ENCODE peak calls at places on chromosomes 16 and 17, in seven cellular contexts. V is heart left ventricle; R is adrenal gland; A is uterus; Y is naive thymus-derived CD4-positive, alpha-beta T cell; D is left ventricle myocardium inferior; H is OCI-LY7. W is an unnamed sample. For H3K4me1, the result is how much of the 10 kb centered on the place peaks cover.

GRCh38 chr17:57861000-57861736 is 11.3 kb upstream of the MRPS23 start:
- DNase-seq in Y (peak), V (peak), R (peak), A (no peak), D (peak), H (peak), W (peak)

GRCh38 chr17:64216030-64216384 is 47.1 kb downstream of the TEX2 start:
- DNase-seq in D (no peak), Y (no peak), R (no peak), H (no peak), V (no peak), A (no peak), W (no peak)

GRCh38 chr17:49723423-49723822 is 15.7 kb upstream of the SLC35B1 start:
- DNase-seq in Y (no peak), V (peak), H (no peak), D (peak), R (no peak), A (peak), W (peak)

GRCh38 chr17:61317779-61318178 is 81.9 kb upstream of the TBX2 start:
- DNase-seq in R (no peak), A (no peak), V (no peak), D (no peak), H (no peak), Y (no peak), W (no peak)

GRCh38 chr17:83202002-83203000 is 122.9 kb downstream of the METRNL start:
- DNase-seq in A (peak), D (peak), V (no peak), H (no peak), R (no peak), Y (no peak), W (peak)

GRCh38 chr16:58331024-58331707 is 36.3 kb upstream of the PRSS54 start:
- DNase-seq in V (no peak), D (no peak), R (no peak), A (no peak), H (peak), Y (no peak), W (no peak)

GRCh38 chr17:17783825-17784598 is 52.8 kb downstream of the SREBF1 start:
- DNase-seq in R (no peak), D (peak), A (peak), V (peak), H (peak), Y (peak), W (peak)

GRCh38 chr16:56915311-56916105 is 16.4 kb upstream of the HERPUD1 start:
- DNase-seq in R (no peak), V (peak), Y (no peak), D (no peak), H (no peak), A (no peak), W (no peak)

GRCh38 chr17:30450125-30451027 is 26.8 kb upstream of the GOSR1 start:
- DNase-seq in D (no peak), R (no peak), Y (no peak), H (no peak), A (no peak), V (no peak), W (no peak)

GRCh38 chr17:43900858-43901754 is 6.2 kb downstream of the MPP2 start:
- DNase-seq in R (no peak), V (no peak), H (no peak), A (no peak), Y (no peak), D (no peak), W (no peak)
- H3K27ac ChIP-seq in R (no peak), V (no peak), H (no peak), A (no peak), Y (no peak), D (no peak), W (no peak)

DNA sequence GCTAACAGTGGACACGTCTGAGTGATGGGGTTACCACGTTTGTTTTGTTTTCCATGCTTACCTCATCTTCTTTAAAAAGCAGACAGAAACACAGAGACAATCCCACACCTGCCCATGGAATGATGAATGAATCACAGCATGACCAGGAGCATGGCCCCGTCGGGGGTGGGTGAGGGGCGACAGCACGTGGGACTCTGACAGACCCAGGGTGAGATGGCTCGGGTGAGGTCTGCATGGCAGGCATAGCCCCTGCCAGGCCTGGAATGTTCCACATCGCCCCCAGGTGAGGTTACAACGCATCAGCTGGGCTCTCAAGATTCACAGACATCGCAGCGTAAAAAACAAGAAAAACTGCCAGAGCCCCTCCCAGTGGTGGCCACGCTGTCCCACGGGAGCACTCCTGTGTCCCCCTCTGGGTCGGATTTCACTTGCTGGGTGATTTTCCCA is 18.1 kb downstream of the SLC7A5 start:
- DNase-seq in Y (no peak), D (no peak), V (no peak), H (no peak), R (no peak), A (no peak), W (no peak)
- H3K4me1 ChIP-seq in Y (under half), D (under half), V (under half), H (half or more), R (under half), A (under half), W (half or more)

DNA sequence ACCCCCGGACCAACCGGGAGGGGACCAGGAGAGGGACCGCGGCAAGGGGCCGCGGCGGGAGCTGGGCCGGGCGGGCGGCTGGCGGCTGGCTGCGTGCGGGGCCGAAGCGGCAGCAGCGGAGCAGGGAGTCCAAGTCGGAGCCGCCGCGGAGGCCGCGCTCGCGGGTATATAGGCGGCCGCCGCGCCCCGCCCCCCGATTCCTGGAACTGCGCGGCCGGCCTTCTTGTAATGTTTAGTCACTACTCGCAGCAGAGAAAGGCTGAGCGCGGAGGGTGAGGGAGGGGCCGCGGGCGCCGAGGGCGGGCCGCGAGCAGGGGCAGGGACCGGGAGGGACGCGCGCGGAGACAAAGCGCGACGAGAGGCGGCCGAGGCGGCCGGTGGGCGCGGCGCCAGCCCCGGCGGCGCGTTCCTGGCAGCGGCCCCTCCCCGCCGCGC is at the start of gene SOCS3:
- DNase-seq in V (peak), R (peak), Y (peak), H (no peak), A (peak), D (peak), W (peak)
- H3K27ac ChIP-seq in V (peak), R (peak), Y (peak), H (no peak), A (peak), D (peak), W (peak)

GRCh38 chr16:30997000-30997886 is 12.2 kb downstream of the HSD3B7 start:
- DNase-seq in V (peak), Y (peak), H (peak), R (peak), A (peak), D (peak), W (peak)

GRCh38 chr16:30996324-30996999 is 11.5 kb downstream of the HSD3B7 start:
- DNase-seq in Y (no peak), H (peak), V (no peak), D (no peak), A (peak), R (no peak), W (no peak)

GRCh38 chr16:30997887-30998711 is 12.3 kb downstream of the STX1B start:
- DNase-seq in D (no peak), Y (no peak), R (no peak), V (no peak), A (peak), H (no peak), W (no peak)

GRCh38 chr16:30992931-30993816 is 8.2 kb downstream of the HSD3B7 start:
- DNase-seq in R (no peak), A (no peak), H (no peak), V (no peak), D (no peak), Y (no peak), W (no peak)

DNA sequence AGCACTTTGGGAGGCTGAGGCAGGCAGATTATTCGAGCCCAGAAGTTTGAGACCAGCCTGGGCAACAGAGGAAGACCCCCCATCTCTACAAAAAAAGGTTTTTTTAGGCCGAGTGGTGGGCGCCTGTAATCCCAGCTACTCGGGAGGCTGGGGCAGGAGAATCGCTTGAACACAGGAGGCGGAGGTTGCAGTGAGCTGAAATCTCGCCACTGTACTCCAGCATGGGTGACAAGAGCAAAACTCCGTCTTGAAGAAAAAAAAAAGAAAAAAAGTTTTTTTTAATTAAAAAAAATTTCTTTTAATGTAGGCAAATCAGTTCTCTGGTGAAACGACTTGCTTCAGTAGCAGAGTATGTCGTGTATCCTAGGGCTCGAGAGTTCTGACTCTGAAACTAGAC is 10.9 kb downstream of the HSD3B7 start:
- DNase-seq in H (no peak), D (no peak), V (no peak), R (no peak), A (no peak), Y (no peak), W (no peak)
- H3K4me1 ChIP-seq in H (under half), D (under half), V (under half), R (under half), A (under half), Y (under half), W (under half)

GRCh38 chr16:31256466-31256865 is 3.3 kb upstream of the ITGAM start:
- DNase-seq in V (no peak), D (no peak), R (no peak), H (no peak), Y (no peak), A (no peak), W (no peak)

GRCh38 chr16:31251435-31251834 is 8.3 kb upstream of the ITGAM start:
- DNase-seq in H (no peak), R (no peak), A (no peak), D (no peak), V (no peak), Y (no peak), W (no peak)

GRCh38 chr16:31258366-31258765 is 1.4 kb upstream of the ITGAM start:
- DNase-seq in V (no peak), R (no peak), Y (no peak), D (no peak), A (no peak), H (no peak), W (no peak)

GRCh38 chr16:31250782-31251384 is 8.9 kb upstream of the ITGAM start:
- DNase-seq in V (no peak), A (no peak), Y (no peak), R (no peak), H (no peak), D (no peak), W (no peak)

DNA sequence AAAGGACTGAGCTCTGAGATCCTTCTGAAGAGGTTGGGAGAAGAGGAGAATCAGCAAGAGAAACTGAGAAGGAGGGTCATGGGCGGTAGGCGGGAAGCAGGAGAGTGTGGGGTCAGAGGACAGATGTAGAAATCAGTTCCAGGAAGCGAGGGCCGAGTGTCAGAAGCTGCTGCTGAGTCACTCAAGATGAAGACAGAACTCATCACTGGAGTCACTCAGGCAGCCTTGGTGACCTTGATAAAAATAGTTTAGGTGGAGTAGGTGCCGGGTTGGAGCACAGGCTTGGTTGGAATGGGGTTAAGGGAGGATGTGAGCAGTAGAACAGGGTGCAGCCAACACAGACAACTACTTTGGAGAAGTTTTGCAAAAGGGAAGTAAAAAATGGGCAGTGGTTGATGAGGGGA is 6.1 kb upstream of the ITGAM start:
- DNase-seq in Y (no peak), D (peak), R (peak), H (no peak), V (peak), A (no peak), W (peak)
- H3K27ac ChIP-seq in Y (no peak), D (no peak), R (peak), H (no peak), V (no peak), A (no peak), W (no peak)

DNA sequence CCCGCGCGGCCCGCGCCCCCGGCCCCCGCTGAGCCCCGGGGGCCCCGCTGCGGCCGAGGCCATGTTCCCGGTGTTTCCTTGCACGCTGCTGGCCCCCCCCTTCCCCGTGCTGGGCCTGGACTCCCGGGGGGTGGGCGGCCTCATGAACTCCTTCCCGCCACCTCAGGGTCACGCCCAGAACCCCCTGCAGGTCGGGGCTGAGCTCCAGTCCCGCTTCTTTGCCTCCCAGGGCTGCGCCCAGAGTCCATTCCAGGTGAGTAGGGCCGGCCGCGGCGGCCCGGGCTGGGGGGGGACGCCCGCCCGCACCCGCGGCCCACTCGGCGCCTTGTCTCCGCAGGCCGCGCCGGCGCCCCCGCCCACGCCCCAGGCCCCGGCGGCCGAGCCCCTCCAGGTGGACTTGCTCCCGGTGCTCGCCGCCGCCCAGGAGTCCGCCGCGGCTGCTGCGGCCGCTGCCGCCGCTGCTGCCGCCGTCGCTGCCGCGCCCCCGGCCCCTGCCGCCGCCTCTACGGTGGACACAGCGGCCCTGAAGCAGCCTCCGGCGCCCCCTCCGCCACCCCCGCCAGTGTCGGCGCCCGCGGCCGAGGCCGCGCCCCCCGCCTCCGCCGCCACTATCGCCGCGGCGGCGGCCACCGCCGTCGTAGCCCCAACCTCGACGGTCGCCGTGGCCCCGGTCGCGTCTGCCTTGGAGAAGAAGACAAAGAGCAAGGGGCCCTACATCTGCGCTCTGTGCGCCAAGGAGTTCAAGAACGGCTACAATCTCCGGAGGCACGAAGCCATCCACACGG is 504 bp downstream of the MAZ start:
- DNase-seq in A (peak), Y (peak), D (peak), V (peak), R (peak), H (peak), W (peak)
- H3K4me1 ChIP-seq in A (under half), Y (under half), D (half or more), V (under half), R (under half), H (half or more), W (under half)

GRCh38 chr17:32929588-32929987 is 1.6 kb downstream of the TMEM98 start:
- DNase-seq in A (no peak), H (no peak), V (no peak), R (no peak), D (no peak), Y (no peak), W (no peak)
- H3K27ac ChIP-seq in A (peak), H (no peak), V (no peak), R (no peak), D (no peak), Y (no peak), W (no peak)

GRCh38 chr17:1494736-1495253 is 2.3 kb upstream of the MYO1C start:
- DNase-seq in A (no peak), Y (no peak), H (no peak), V (no peak), R (no peak), D (no peak), W (no peak)

GRCh38 chr17:1495265-1495664 is 2.8 kb upstream of the MYO1C start:
- DNase-seq in Y (no peak), H (no peak), A (no peak), V (peak), R (no peak), D (peak), W (peak)

GRCh38 chr17:1493291-1493980 is 950 bp upstream of the MYO1C start:
- DNase-seq in A (no peak), Y (no peak), H (no peak), D (peak), R (no peak), V (peak), W (peak)

GRCh38 chr17:1492249-1493206 is at the start of gene MYO1C:
- DNase-seq in D (peak), V (peak), R (no peak), H (no peak), A (peak), Y (no peak), W (no peak)

GRCh38 chr17:1494203-1494602 is 1.7 kb upstream of the MYO1C start:
- DNase-seq in V (no peak), Y (no peak), R (no peak), A (no peak), D (no peak), H (no peak), W (no peak)
- H3K4me1 ChIP-seq in V (under half), Y (under half), R (under half), A (under half), D (half or more), H (under half), W (half or more)

GRCh38 chr16:27374231-27374793 is 27.7 kb upstream of the IL21R start:
- DNase-seq in V (no peak), Y (no peak), D (no peak), H (peak), R (no peak), A (no peak), W (no peak)

GRCh38 chr16:27377666-27378485 is 24.1 kb upstream of the IL21R start:
- DNase-seq in Y (peak), R (no peak), D (no peak), H (peak), V (no peak), A (no peak), W (no peak)

GRCh38 chr16:27378871-27379580 is 22.9 kb upstream of the IL21R start:
- DNase-seq in V (no peak), A (no peak), D (no peak), Y (peak), H (no peak), R (no peak), W (no peak)

GRCh38 chr16:27373312-27373711 is 28.7 kb upstream of the IL21R start:
- DNase-seq in V (no peak), Y (no peak), D (no peak), H (no peak), R (no peak), A (no peak), W (no peak)

DNA sequence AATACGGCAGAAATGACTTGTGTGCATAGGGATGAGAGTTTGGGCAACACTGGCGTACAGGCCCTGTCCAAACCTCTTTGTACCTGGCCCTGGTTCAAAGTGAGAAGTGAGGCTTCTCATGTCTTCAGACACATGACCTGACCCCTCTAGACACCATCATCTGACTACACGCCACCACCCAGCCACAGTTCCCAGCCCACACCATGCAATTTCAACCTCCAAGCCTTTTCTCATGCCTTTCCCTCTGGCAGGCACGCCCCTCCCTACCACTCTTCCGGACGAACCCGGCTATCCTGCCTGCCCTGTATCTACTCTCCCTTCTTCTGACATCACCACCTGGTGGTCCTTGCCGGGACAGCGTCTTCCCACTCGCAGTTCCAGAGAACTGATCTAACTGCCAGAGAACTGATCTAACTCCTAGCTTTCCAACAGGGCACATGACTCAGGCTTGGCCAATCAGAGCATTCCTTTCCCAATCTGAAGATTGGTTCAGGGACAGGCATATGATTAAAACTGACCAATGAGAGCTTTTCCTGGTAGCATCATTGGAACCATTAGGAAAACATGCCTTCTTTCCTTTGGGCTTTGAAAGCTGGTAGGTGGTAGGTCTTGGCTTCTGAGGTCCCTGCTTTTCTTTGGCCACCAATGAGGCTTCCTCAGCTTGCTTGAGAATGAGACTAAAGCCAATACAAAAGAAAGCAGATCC is 27.0 kb upstream of the IL21R start:
- DNase-seq in Y (no peak), A (peak), D (peak), V (peak), R (peak), H (peak), W (peak)
- H3K27ac ChIP-seq in Y (peak), A (no peak), D (peak), V (no peak), R (peak), H (peak), W (no peak)

GRCh38 chr16:87626401-87626800 is 24.1 kb downstream of the JPH3 start:
- DNase-seq in A (no peak), R (no peak), H (no peak), V (no peak), Y (no peak), D (no peak), W (no peak)

GRCh38 chr16:87627542-87628245 is 25.4 kb downstream of the JPH3 start:
- DNase-seq in Y (no peak), A (no peak), R (no peak), H (no peak), D (no peak), V (no peak), W (no peak)

GRCh38 chr16:87628940-87629339 is 26.6 kb downstream of the JPH3 start:
- DNase-seq in Y (no peak), H (peak), R (peak), A (no peak), V (no peak), D (no peak), W (peak)

GRCh38 chr16:87626905-87627304 is 24.6 kb downstream of the JPH3 start:
- DNase-seq in A (no peak), Y (no peak), V (no peak), R (no peak), H (no peak), D (no peak), W (no peak)

GRCh38 chr16:87628246-87628923 is 26.1 kb downstream of the JPH3 start:
- DNase-seq in H (no peak), R (no peak), V (no peak), Y (no peak), D (no peak), A (no peak), W (no peak)
- H3K4me1 ChIP-seq in H (under half), R (under half), V (under half), Y (under half), D (under half), A (under half), W (under half)

W was measured in psoas muscle.